ENCODE peak calls at places on chromosomes 16 and 17, in ten cellular contexts. One of them, this sample, is unnamed.

GRCh38 chr17:29042026-29042678 is 789 bp upstream of the PIPOX start:
- DNase-seq in adrenal gland: no peak
- DNase-seq in fibroblast of villous mesenchyme: no peak
- DNase-seq in heart left ventricle: no peak
- DNase-seq in thoracic aorta: no peak
- DNase-seq in stomach: no peak
- DNase-seq in fibroblast of mammary gland: no peak
- DNase-seq in foreskin fibroblast: no peak
- DNase-seq in body of pancreas: no peak
- DNase-seq in BJ: no peak
- DNase-seq in this sample: no peak

GRCh38 chr16:30914849-30915248 is 8.5 kb upstream of the FBXL19 start:
- DNase-seq in thoracic aorta: no peak
- DNase-seq in adrenal gland: no peak
- DNase-seq in foreskin fibroblast: no peak
- DNase-seq in heart left ventricle: no peak
- DNase-seq in stomach: no peak
- DNase-seq in BJ: no peak
- DNase-seq in fibroblast of mammary gland: no peak
- DNase-seq in fibroblast of villous mesenchyme: no peak
- DNase-seq in body of pancreas: no peak
- DNase-seq in this sample: no peak

GRCh38 chr16:69107311-69107962 is 2.0 kb downstream of the HAS3 start:
- DNase-seq in stomach: peak
- DNase-seq in body of pancreas: peak
- DNase-seq in adrenal gland: no peak
- DNase-seq in fibroblast of villous mesenchyme: peak
- DNase-seq in thoracic aorta: no peak
- DNase-seq in heart left ventricle: no peak
- DNase-seq in fibroblast of mammary gland: peak
- DNase-seq in foreskin fibroblast: peak
- DNase-seq in BJ: no peak
- DNase-seq in this sample: no peak

GRCh38 chr17:53629188-53629587 is 193.5 kb upstream of the KIF2B start:
- DNase-seq in stomach: no peak
- DNase-seq in body of pancreas: no peak
- DNase-seq in BJ: no peak
- DNase-seq in thoracic aorta: no peak
- DNase-seq in foreskin fibroblast: peak
- DNase-seq in fibroblast of mammary gland: no peak
- DNase-seq in adrenal gland: no peak
- DNase-seq in heart left ventricle: no peak
- DNase-seq in fibroblast of villous mesenchyme: no peak
- DNase-seq in this sample: no peak

GRCh38 chr16:3992297-3993051 is 112.0 kb upstream of the CREBBP start:
- DNase-seq in stomach: no peak
- DNase-seq in heart left ventricle: peak
- DNase-seq in foreskin fibroblast: no peak
- DNase-seq in BJ: no peak
- DNase-seq in fibroblast of villous mesenchyme: no peak
- DNase-seq in body of pancreas: peak
- DNase-seq in adrenal gland: no peak
- DNase-seq in fibroblast of mammary gland: no peak
- DNase-seq in thoracic aorta: no peak
- DNase-seq in this sample: no peak

GRCh38 chr16:10180771-10181163 is 1.5 kb downstream of the GRIN2A start:
- DNase-seq in body of pancreas: peak
- DNase-seq in heart left ventricle: peak
- DNase-seq in fibroblast of villous mesenchyme: peak
- DNase-seq in foreskin fibroblast: peak
- DNase-seq in thoracic aorta: no peak
- DNase-seq in fibroblast of mammary gland: no peak
- DNase-seq in adrenal gland: peak
- DNase-seq in stomach: no peak
- DNase-seq in BJ: no peak
- DNase-seq in this sample: no peak

GRCh38 chr17:13786000-13786598 is 184.4 kb upstream of the HS3ST3A1 start:
- DNase-seq in fibroblast of villous mesenchyme: peak
- DNase-seq in body of pancreas: no peak
- DNase-seq in BJ: peak
- DNase-seq in foreskin fibroblast: peak
- DNase-seq in thoracic aorta: no peak
- DNase-seq in heart left ventricle: no peak
- DNase-seq in adrenal gland: no peak
- DNase-seq in fibroblast of mammary gland: peak
- DNase-seq in stomach: no peak
- DNase-seq in this sample: peak

GRCh38 chr16:75483222-75483621 is 12.0 kb downstream of the CHST6 start:
- DNase-seq in BJ: no peak
- DNase-seq in stomach: no peak
- DNase-seq in foreskin fibroblast: no peak
- DNase-seq in fibroblast of villous mesenchyme: no peak
- DNase-seq in adrenal gland: no peak
- DNase-seq in body of pancreas: no peak
- DNase-seq in heart left ventricle: no peak
- DNase-seq in fibroblast of mammary gland: no peak
- DNase-seq in thoracic aorta: no peak
- DNase-seq in this sample: peak

GRCh38 chr17:50586421-50587247 is 26.1 kb downstream of the CACNA1G start:
- DNase-seq in fibroblast of villous mesenchyme: no peak
- DNase-seq in thoracic aorta: no peak
- DNase-seq in fibroblast of mammary gland: no peak
- DNase-seq in stomach: no peak
- DNase-seq in foreskin fibroblast: no peak
- DNase-seq in adrenal gland: no peak
- DNase-seq in heart left ventricle: no peak
- DNase-seq in BJ: no peak
- DNase-seq in body of pancreas: no peak
- DNase-seq in this sample: no peak

GRCh38 chr17:49738456-49739163 is 25.3 kb downstream of the FAM117A start:
- DNase-seq in adrenal gland: peak
- DNase-seq in body of pancreas: peak
- DNase-seq in foreskin fibroblast: no peak
- DNase-seq in BJ: no peak
- DNase-seq in fibroblast of villous mesenchyme: no peak
- DNase-seq in fibroblast of mammary gland: no peak
- DNase-seq in thoracic aorta: no peak
- DNase-seq in stomach: no peak
- DNase-seq in heart left ventricle: no peak
- DNase-seq in this sample: no peak

GRCh38 chr17:4951486-4951885 is 567 bp downstream of the ENO3 start:
- DNase-seq in thoracic aorta: no peak
- DNase-seq in fibroblast of villous mesenchyme: no peak
- DNase-seq in BJ: no peak
- DNase-seq in stomach: no peak
- DNase-seq in adrenal gland: no peak
- DNase-seq in heart left ventricle: peak
- DNase-seq in foreskin fibroblast: no peak
- DNase-seq in fibroblast of mammary gland: no peak
- DNase-seq in body of pancreas: no peak
- DNase-seq in this sample: no peak
- H3K4me3 ChIP-seq in thoracic aorta: no peak
- H3K4me3 ChIP-seq in fibroblast of villous mesenchyme: no peak
- H3K4me3 ChIP-seq in BJ: no peak
- H3K4me3 ChIP-seq in stomach: no peak
- H3K4me3 ChIP-seq in adrenal gland: no peak
- H3K4me3 ChIP-seq in heart left ventricle: peak
- H3K4me3 ChIP-seq in foreskin fibroblast: no peak
- H3K4me3 ChIP-seq in fibroblast of mammary gland: no peak
- H3K4me3 ChIP-seq in body of pancreas: no peak
- H3K4me3 ChIP-seq in this sample: no peak

GRCh38 chr17:60577147-60577925 is 22.7 kb upstream of the PPM1D start:
- DNase-seq in heart left ventricle: no peak
- DNase-seq in stomach: no peak
- DNase-seq in thoracic aorta: no peak
- DNase-seq in BJ: no peak
- DNase-seq in adrenal gland: peak
- DNase-seq in fibroblast of mammary gland: peak
- DNase-seq in body of pancreas: peak
- DNase-seq in fibroblast of villous mesenchyme: peak
- DNase-seq in foreskin fibroblast: peak
- DNase-seq in this sample: peak
- TF ChIP-seq CTCF in heart left ventricle: peak
- TF ChIP-seq CTCF in stomach: no peak
- TF ChIP-seq CTCF in thoracic aorta: peak
- TF ChIP-seq CTCF in BJ: no peak
- TF ChIP-seq CTCF in adrenal gland: no peak
- TF ChIP-seq CTCF in fibroblast of mammary gland: no peak
- TF ChIP-seq CTCF in body of pancreas: peak
- TF ChIP-seq CTCF in fibroblast of villous mesenchyme: peak
- TF ChIP-seq CTCF in foreskin fibroblast: peak
- TF ChIP-seq CTCF in this sample: no peak

GRCh38 chr16:77788196-77789084 is at the start of gene VAT1L:
- DNase-seq in thoracic aorta: no peak
- DNase-seq in fibroblast of villous mesenchyme: peak
- DNase-seq in adrenal gland: peak
- DNase-seq in stomach: no peak
- DNase-seq in fibroblast of mammary gland: peak
- DNase-seq in foreskin fibroblast: peak
- DNase-seq in body of pancreas: peak
- DNase-seq in heart left ventricle: peak
- DNase-seq in BJ: no peak
- DNase-seq in this sample: peak
- H3K4me3 ChIP-seq in thoracic aorta: peak
- H3K4me3 ChIP-seq in fibroblast of villous mesenchyme: peak
- H3K4me3 ChIP-seq in adrenal gland: peak
- H3K4me3 ChIP-seq in stomach: peak
- H3K4me3 ChIP-seq in fibroblast of mammary gland: peak
- H3K4me3 ChIP-seq in foreskin fibroblast: peak
- H3K4me3 ChIP-seq in body of pancreas: no peak
- H3K4me3 ChIP-seq in heart left ventricle: peak
- H3K4me3 ChIP-seq in BJ: peak
- H3K4me3 ChIP-seq in this sample: peak

GRCh38 chr17:65101371-65101770 is 35.8 kb upstream of the RGS9 start:
- DNase-seq in body of pancreas: no peak
- DNase-seq in foreskin fibroblast: no peak
- DNase-seq in adrenal gland: no peak
- DNase-seq in fibroblast of mammary gland: no peak
- DNase-seq in BJ: no peak
- DNase-seq in heart left ventricle: no peak
- DNase-seq in stomach: no peak
- DNase-seq in thoracic aorta: no peak
- DNase-seq in fibroblast of villous mesenchyme: no peak
- DNase-seq in this sample: no peak

GRCh38 chr17:65103431-65103830 is 33.7 kb upstream of the RGS9 start:
- DNase-seq in foreskin fibroblast: no peak
- DNase-seq in body of pancreas: no peak
- DNase-seq in fibroblast of mammary gland: no peak
- DNase-seq in BJ: no peak
- DNase-seq in heart left ventricle: no peak
- DNase-seq in fibroblast of villous mesenchyme: no peak
- DNase-seq in adrenal gland: no peak
- DNase-seq in thoracic aorta: no peak
- DNase-seq in stomach: no peak
- DNase-seq in this sample: no peak

GRCh38 chr17:65102235-65102634 is 34.9 kb upstream of the RGS9 start:
- DNase-seq in stomach: no peak
- DNase-seq in thoracic aorta: no peak
- DNase-seq in fibroblast of villous mesenchyme: no peak
- DNase-seq in fibroblast of mammary gland: no peak
- DNase-seq in adrenal gland: no peak
- DNase-seq in heart left ventricle: no peak
- DNase-seq in BJ: no peak
- DNase-seq in foreskin fibroblast: no peak
- DNase-seq in body of pancreas: no peak
- DNase-seq in this sample: no peak

GRCh38 chr17:65103896-65104295 is 33.3 kb upstream of the RGS9 start:
- DNase-seq in foreskin fibroblast: peak
- DNase-seq in body of pancreas: no peak
- DNase-seq in stomach: no peak
- DNase-seq in thoracic aorta: no peak
- DNase-seq in heart left ventricle: no peak
- DNase-seq in BJ: no peak
- DNase-seq in fibroblast of mammary gland: no peak
- DNase-seq in fibroblast of villous mesenchyme: no peak
- DNase-seq in adrenal gland: no peak
- DNase-seq in this sample: peak

DNA sequence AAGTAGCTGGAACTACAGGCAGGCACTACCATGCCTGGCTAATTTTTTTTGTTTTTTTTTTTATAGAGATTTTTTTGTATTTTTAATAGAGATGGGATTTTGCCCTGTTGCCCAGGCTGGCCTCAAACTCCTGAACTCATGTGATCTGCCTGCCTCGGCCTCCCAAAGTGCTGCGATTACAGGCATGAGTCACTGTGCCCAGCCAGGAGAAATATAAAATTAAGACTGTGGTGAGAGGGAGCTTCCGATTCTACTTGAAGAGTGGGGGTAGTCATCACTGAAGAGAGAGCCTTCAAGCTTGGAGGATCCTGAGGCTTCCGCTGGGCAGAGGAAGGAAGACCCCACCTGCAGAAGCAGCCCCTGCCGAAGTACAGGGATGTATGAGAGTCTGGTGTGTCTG is 34.4 kb upstream of the RGS9 start:
- DNase-seq in foreskin fibroblast: no peak
- DNase-seq in fibroblast of villous mesenchyme: no peak
- DNase-seq in body of pancreas: no peak
- DNase-seq in stomach: no peak
- DNase-seq in heart left ventricle: no peak
- DNase-seq in fibroblast of mammary gland: no peak
- DNase-seq in thoracic aorta: no peak
- DNase-seq in adrenal gland: no peak
- DNase-seq in BJ: no peak
- DNase-seq in this sample: no peak
- TF ChIP-seq CTCF in foreskin fibroblast: no peak
- TF ChIP-seq CTCF in fibroblast of villous mesenchyme: no peak
- TF ChIP-seq CTCF in body of pancreas: no peak
- TF ChIP-seq CTCF in stomach: no peak
- TF ChIP-seq CTCF in heart left ventricle: no peak
- TF ChIP-seq CTCF in fibroblast of mammary gland: no peak
- TF ChIP-seq CTCF in thoracic aorta: no peak
- TF ChIP-seq CTCF in adrenal gland: no peak
- TF ChIP-seq CTCF in BJ: no peak
- TF ChIP-seq CTCF in this sample: no peak

This sample was measured in choroid plexus epithelial cell.